ENCODE peak calls at places on chromosomes 3 and 15, in ten cellular contexts. Z is endothelial cell of umbilical vein; V is testis; R is OCI-LY7; K is tibial nerve; J is left ventricle myocardium inferior; H is dorsolateral prefrontal cortex; Y is astrocyte; I is psoas muscle; D is CD4-positive, CD25-positive, alpha-beta regulatory T cell. Q is an unnamed sample.

GRCh38 chr3:113746955-113747718 is at the start of gene ATP6V1A:
- DNase-seq in Z (peak; percentile 51), V (peak; percentile 83), R (peak; percentile 85), K (no peak), J (peak; percentile 63), H (peak; percentile 59), Y (no peak), I (peak; percentile 82), D (peak; percentile 76), Q (no peak)

GRCh38 chr3:172449468-172450149 is 1.4 kb upstream of the GHSR start:
- DNase-seq in Z (peak; percentile 46), V (peak; percentile 49), R (no peak), K (no peak), J (no peak), H (no peak), Y (peak; percentile 12), I (peak; percentile 65), D (no peak), Q (no peak)

GRCh38 chr3:43736558-43736995 is 45.8 kb downstream of the ABHD5 start:
- DNase-seq in Z (no peak), V (no peak), R (no peak), K (no peak), J (no peak), H (no peak), Y (peak; percentile 69), I (no peak), D (no peak), Q (no peak)

GRCh38 chr15:82855286-82856092 is 46.1 kb downstream of the WHAMM start:
- DNase-seq in Z (peak; percentile 4), V (no peak), R (peak; percentile 43), K (no peak), J (no peak), H (no peak), Y (no peak), I (no peak), D (no peak), Q (no peak)

GRCh38 chr3:150077107-150077506 is 106.4 kb upstream of the PFN2 start:
- DNase-seq in Z (no peak), V (no peak), R (no peak), K (no peak), J (no peak), H (no peak), Y (no peak), I (no peak), D (no peak), Q (no peak)

GRCh38 chr3:90007786-90008499 is 900.5 kb downstream of the EPHA3 start:
- DNase-seq in Z (no peak), V (no peak), R (no peak), K (no peak), J (peak; percentile 17), H (peak; percentile 37), Y (no peak), I (no peak), D (no peak), Q (no peak)

GRCh38 chr15:80402339-80402738 is 1.8 kb upstream of the ARNT2 start:
- DNase-seq in Z (no peak), V (no peak), R (no peak), K (no peak), J (no peak), H (no peak), Y (no peak), I (no peak), D (no peak), Q (no peak)

GRCh38 chr3:170196833-170197232 is 15.3 kb upstream of the PHC3 start:
- DNase-seq in Z (no peak), V (no peak), R (no peak), K (no peak), J (no peak), H (no peak), Y (peak; percentile 27), I (no peak), D (no peak), Q (peak; percentile 58)

DNA sequence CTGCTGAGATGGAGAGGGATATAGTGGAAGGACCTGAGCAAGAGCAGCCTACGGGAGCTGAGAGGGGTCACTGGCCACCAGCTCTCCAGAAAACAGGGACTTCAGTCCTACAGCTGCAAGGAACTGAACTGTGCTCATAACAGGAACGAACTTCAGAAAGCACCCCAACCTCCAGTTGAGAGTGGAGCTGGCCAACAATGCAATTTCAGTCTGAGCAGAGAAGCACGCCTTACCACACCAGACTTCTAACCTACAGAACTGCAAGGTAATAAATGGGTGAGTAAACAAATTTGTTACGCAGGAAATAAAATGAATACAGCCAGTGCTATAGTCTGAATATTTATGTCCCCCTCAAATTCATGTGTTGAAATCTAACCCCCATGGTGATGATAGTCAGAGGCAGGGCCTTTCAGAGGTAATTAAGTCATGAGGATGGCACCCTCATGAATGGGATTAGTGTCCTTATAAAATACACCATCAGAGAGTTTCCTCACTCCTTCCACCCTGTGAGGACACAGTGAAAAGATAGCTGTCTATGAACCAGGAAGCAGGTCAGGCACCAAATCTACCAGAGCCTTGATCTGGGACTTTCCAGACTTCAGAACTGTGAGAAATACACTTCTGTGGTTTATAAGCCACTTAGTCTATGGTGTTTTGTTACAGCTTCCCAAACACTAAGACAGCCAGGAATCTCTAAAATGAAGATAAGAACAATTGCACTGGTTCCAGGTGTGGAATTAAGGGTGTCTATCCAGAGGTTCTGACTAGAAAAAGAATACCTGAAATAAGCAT is 58.6 kb downstream of the SYNM start:
- DNase-seq in Z (no peak), V (peak; percentile 4), R (no peak), K (no peak), J (no peak), H (no peak), Y (peak; percentile 16), I (no peak), D (no peak), Q (no peak)
- H3K27ac ChIP-seq in Z (no peak overlapping the region), V (no peak overlapping the region), R (no peak overlapping the region), K (no peak overlapping the region), J (no peak overlapping the region), H (no peak overlapping the region), Y (no peak overlapping the region), I (no peak overlapping the region), D (no peak overlapping the region), Q (no peak overlapping the region)

GRCh38 chr15:85474700-85475316 is 94.4 kb downstream of the AKAP13 start:
- DNase-seq in Z (no peak), V (no peak), R (peak; percentile 76), K (no peak), J (no peak), H (no peak), Y (no peak), I (no peak), D (no peak), Q (no peak)
- H3K27ac ChIP-seq in Z (no peak overlapping the region), V (no peak overlapping the region), R (peak overlapping the region; percentile 92), K (no peak overlapping the region), J (peak overlapping the region; percentile 9), H (no peak overlapping the region), Y (peak overlapping the region; percentile 17), I (no peak overlapping the region), D (no peak overlapping the region), Q (no peak overlapping the region)

DNA sequence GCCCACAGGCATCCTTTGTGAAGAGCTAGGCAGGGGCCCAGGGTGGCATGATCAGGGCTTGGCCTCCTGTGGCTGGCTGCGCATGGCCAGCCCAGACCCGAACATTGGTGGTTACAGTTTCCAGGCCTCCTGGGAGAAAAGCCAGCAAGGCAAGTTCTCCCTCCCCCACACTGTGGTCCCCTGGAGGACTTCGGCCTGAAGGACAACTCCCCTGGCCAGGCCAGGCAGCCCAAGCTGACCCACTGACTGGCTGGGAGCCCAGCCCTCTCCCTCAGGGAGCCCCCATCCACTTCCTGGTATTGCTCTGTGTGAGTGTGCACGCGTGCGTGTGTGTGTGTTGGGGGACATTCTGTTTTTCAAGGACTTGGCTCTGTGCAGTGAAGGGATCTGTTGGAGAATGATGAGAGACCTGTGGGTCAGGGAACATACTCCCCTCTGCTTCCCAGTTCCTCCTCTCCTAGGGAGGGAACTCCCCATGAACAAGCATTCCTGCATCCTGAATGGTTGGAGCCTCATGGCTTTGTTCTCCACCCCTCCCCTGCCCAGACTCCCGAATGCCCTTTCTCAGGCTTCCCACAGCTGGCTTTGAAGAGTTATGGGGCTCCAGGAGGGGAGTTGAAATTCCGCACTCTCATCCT is 29.5 kb downstream of the CORO2B start:
- DNase-seq in Z (peak; percentile 56), V (peak; percentile 83), R (no peak), K (peak; percentile 75), J (peak; percentile 94), H (peak; percentile 59), Y (no peak), I (peak; percentile 96), D (no peak), Q (no peak)
- H3K27ac ChIP-seq in Z (no peak overlapping the region), V (no peak overlapping the region), R (no peak overlapping the region), K (peak overlapping the region; percentile 83), J (peak overlapping the region; percentile 87), H (peak overlapping the region; percentile 100), Y (no peak overlapping the region), I (peak overlapping the region; percentile 16), D (no peak overlapping the region), Q (no peak overlapping the region)

GRCh38 chr3:52531636-52532516 is 1.8 kb downstream of the NT5DC2 start:
- DNase-seq in Z (no peak), V (no peak), R (no peak), K (no peak), J (no peak), H (peak; percentile 31), Y (no peak), I (peak; percentile 59), D (no peak), Q (no peak)

GRCh38 chr3:52527732-52528595 is 5.7 kb downstream of the NT5DC2 start:
- DNase-seq in Z (no peak), V (no peak), R (no peak), K (peak; percentile 8), J (peak; percentile 14), H (no peak), Y (no peak), I (peak; percentile 41), D (no peak), Q (no peak)

GRCh38 chr3:52528596-52529375 is 4.9 kb downstream of the NT5DC2 start:
- DNase-seq in Z (no peak), V (no peak), R (no peak), K (peak; percentile 12), J (peak; percentile 22), H (no peak), Y (no peak), I (peak; percentile 56), D (no peak), Q (no peak)

GRCh38 chr3:52530918-52531635 is 2.6 kb downstream of the NT5DC2 start:
- DNase-seq in Z (no peak), V (no peak), R (no peak), K (no peak), J (peak; percentile 72), H (peak; percentile 32), Y (no peak), I (peak; percentile 68), D (no peak), Q (no peak)

DNA sequence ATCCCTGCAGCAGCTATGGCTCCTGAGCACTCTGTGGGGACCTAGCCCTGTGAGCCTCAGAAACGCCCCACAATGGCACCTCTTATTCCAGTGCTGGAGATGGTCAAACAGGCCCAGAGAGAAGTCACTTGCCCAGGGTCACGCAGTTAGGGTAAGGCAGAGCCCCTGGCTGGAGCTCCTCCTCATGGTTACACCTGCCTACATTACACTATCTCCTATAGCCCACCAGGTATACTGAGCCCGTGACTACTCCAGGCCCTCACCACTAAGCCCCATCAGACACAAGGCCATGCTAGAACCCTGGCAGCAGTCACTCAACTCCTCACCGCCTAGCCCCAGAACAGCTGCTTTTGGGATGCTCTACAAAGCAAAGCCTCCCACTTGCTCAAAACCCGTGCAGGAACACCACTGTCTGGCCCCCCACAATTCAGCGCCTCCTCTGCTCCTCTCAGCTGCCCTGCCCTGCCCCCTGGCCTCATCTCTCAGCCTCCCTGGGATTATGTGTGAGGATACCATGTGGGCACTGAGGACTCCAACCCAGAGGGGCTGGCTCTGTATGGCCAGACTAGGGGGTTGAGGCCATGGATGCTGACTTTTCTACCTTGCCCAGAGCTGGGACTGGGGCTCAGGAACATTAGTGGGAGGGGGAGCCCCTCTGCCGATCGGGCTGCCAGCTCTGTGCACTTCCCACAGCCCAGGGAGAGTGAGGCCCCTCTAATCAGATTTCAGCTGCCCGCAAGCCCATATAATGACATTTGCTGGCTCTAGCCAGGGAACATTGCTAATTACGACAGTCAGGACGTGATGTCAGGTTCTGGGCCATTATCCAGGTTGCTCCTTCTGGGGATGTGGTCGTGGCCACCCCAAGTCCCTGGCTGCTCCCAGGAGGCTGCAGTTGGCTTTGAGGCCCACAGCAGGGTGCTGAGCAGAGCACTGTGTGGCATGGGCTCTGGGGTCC is 4.0 kb downstream of the NT5DC2 start:
- DNase-seq in Z (peak; percentile 53), V (no peak), R (no peak), K (no peak), J (peak; percentile 68), H (peak; percentile 29), Y (peak; percentile 43), I (peak; percentile 59), D (no peak), Q (no peak)
- H3K27ac ChIP-seq in Z (peak overlapping the region; percentile 54), V (peak overlapping the region; percentile 69), R (no peak overlapping the region), K (peak overlapping the region; percentile 89), J (peak overlapping the region; percentile 94), H (no peak overlapping the region), Y (peak overlapping the region; percentile 32), I (peak overlapping the region; percentile 55), D (no peak overlapping the region), Q (peak overlapping the region; percentile 40)

Q was measured in epithelial cell of prostate.